ENCODE peak calls at places on chromosomes 2 and 18, in five cellular contexts. X, S, K, Q and A are unnamed samples.

GRCh38 chr18:23683671-23684070 is 5.6 kb upstream of the LAMA3 start:
- DNase-seq in S (no peak), K (no peak), X (no peak), Q (no peak), A (no peak)

GRCh38 chr2:234625626-234626253 is 128.9 kb upstream of the ARL4C start:
- DNase-seq in K (no peak), X (no peak), Q (no peak), S (no peak), A (no peak)

GRCh38 chr2:70789304-70790078 is 952 bp downstream of the FIGLA start:
- DNase-seq in K (peak), S (peak), X (no peak), Q (peak), A (peak)

GRCh38 chr2:97713296-97714083 is at the start of gene ZAP70:
- DNase-seq in S (peak), Q (no peak), X (no peak), K (no peak), A (no peak)

GRCh38 chr2:174952607-174953006 is 52.6 kb downstream of the CHN1 start:
- DNase-seq in Q (no peak), K (no peak), S (no peak), X (no peak), A (no peak)

GRCh38 chr2:203579131-203579643 is 44.1 kb upstream of the RAPH1 start:
- DNase-seq in X (no peak), K (no peak), S (peak), Q (peak), A (peak)

GRCh38 chr2:161122772-161123530 is 37.3 kb upstream of the TANK start:
- DNase-seq in K (peak), X (no peak), Q (peak), S (no peak), A (peak)

GRCh38 chr2:202687276-202687675 is 52.5 kb downstream of the FAM117B start:
- DNase-seq in K (no peak), X (no peak), S (no peak), Q (no peak), A (no peak)

GRCh38 chr2:233977296-233977837 is 60.2 kb downstream of the TRPM8 start:
- DNase-seq in Q (no peak), X (no peak), K (no peak), S (no peak), A (no peak)